ENCODE peak calls at places on chromosome 20, in nine cellular contexts. One of them, this sample, is unnamed. For H3K36me3, the result is how much of the 10 kb centered on the place peaks cover.

GRCh38 chr20:17731233-17731632 is 31.5 kb downstream of the BANF2 start:
- DNase-seq in upper lobe of left lung: no peak
- DNase-seq in GM23338: no peak
- DNase-seq in breast epithelium: no peak
- DNase-seq in sigmoid colon: no peak
- DNase-seq in HCT116: no peak
- DNase-seq in HepG2: no peak
- DNase-seq in endothelial cell of umbilical vein: no peak
- DNase-seq in stomach: no peak
- DNase-seq in this sample: no peak

GRCh38 chr20:22379472-22379871 is 204.9 kb downstream of the FOXA2 start:
- DNase-seq in upper lobe of left lung: no peak
- DNase-seq in GM23338: no peak
- DNase-seq in breast epithelium: no peak
- DNase-seq in sigmoid colon: no peak
- DNase-seq in HCT116: peak
- DNase-seq in HepG2: no peak
- DNase-seq in endothelial cell of umbilical vein: no peak
- DNase-seq in stomach: no peak
- DNase-seq in this sample: no peak

GRCh38 chr20:61330441-61330840 is 78.4 kb downstream of the CDH4 start:
- DNase-seq in upper lobe of left lung: no peak
- DNase-seq in GM23338: no peak
- DNase-seq in breast epithelium: no peak
- DNase-seq in sigmoid colon: no peak
- DNase-seq in HCT116: no peak
- DNase-seq in HepG2: no peak
- DNase-seq in endothelial cell of umbilical vein: no peak
- DNase-seq in stomach: no peak
- DNase-seq in this sample: peak

GRCh38 chr20:11976966-11977365 is 59.3 kb downstream of the BTBD3 start:
- DNase-seq in upper lobe of left lung: no peak
- DNase-seq in GM23338: no peak
- DNase-seq in breast epithelium: no peak
- DNase-seq in sigmoid colon: no peak
- DNase-seq in HCT116: no peak
- DNase-seq in HepG2: no peak
- DNase-seq in endothelial cell of umbilical vein: no peak
- DNase-seq in stomach: no peak
- DNase-seq in this sample: no peak

GRCh38 chr20:45049904-45050471 is 50.9 kb downstream of the KCNS1 start:
- DNase-seq in upper lobe of left lung: no peak
- DNase-seq in GM23338: no peak
- DNase-seq in breast epithelium: no peak
- DNase-seq in sigmoid colon: no peak
- DNase-seq in HCT116: no peak
- DNase-seq in HepG2: no peak
- DNase-seq in endothelial cell of umbilical vein: no peak
- DNase-seq in stomach: no peak
- DNase-seq in this sample: no peak

GRCh38 chr20:16063876-16064275 is 509.4 kb downstream of the KIF16B start:
- DNase-seq in upper lobe of left lung: no peak
- DNase-seq in GM23338: no peak
- DNase-seq in breast epithelium: no peak
- DNase-seq in sigmoid colon: no peak
- DNase-seq in HCT116: no peak
- DNase-seq in HepG2: no peak
- DNase-seq in endothelial cell of umbilical vein: no peak
- DNase-seq in stomach: no peak
- DNase-seq in this sample: no peak

GRCh38 chr20:6636209-6637159 is 131.0 kb upstream of the BMP2 start:
- DNase-seq in upper lobe of left lung: no peak
- DNase-seq in GM23338: peak
- DNase-seq in breast epithelium: no peak
- DNase-seq in sigmoid colon: no peak
- DNase-seq in HCT116: no peak
- DNase-seq in HepG2: peak
- DNase-seq in endothelial cell of umbilical vein: peak
- DNase-seq in stomach: no peak
- DNase-seq in this sample: no peak

GRCh38 chr20:36917240-36917639 is 34.3 kb downstream of the SAMHD1 start:
- DNase-seq in upper lobe of left lung: no peak
- DNase-seq in GM23338: no peak
- DNase-seq in breast epithelium: no peak
- DNase-seq in sigmoid colon: no peak
- DNase-seq in HCT116: no peak
- DNase-seq in HepG2: no peak
- DNase-seq in endothelial cell of umbilical vein: no peak
- DNase-seq in stomach: no peak
- DNase-seq in this sample: no peak

GRCh38 chr20:39880890-39881289 is 808.1 kb downstream of the MAFB start:
- DNase-seq in upper lobe of left lung: no peak
- DNase-seq in GM23338: peak
- DNase-seq in breast epithelium: no peak
- DNase-seq in sigmoid colon: no peak
- DNase-seq in HCT116: no peak
- DNase-seq in HepG2: no peak
- DNase-seq in endothelial cell of umbilical vein: peak
- DNase-seq in stomach: no peak
- DNase-seq in this sample: no peak

GRCh38 chr20:19944772-19945459 is 72.2 kb upstream of the NAA20 start:
- DNase-seq in upper lobe of left lung: no peak
- DNase-seq in GM23338: no peak
- DNase-seq in breast epithelium: no peak
- DNase-seq in sigmoid colon: no peak
- DNase-seq in HCT116: no peak
- DNase-seq in HepG2: no peak
- DNase-seq in endothelial cell of umbilical vein: no peak
- DNase-seq in stomach: no peak
- DNase-seq in this sample: no peak

GRCh38 chr20:20736303-20736702 is 23.9 kb upstream of the RALGAPA2 start:
- DNase-seq in upper lobe of left lung: no peak
- DNase-seq in GM23338: no peak
- DNase-seq in breast epithelium: no peak
- DNase-seq in sigmoid colon: no peak
- DNase-seq in HCT116: no peak
- DNase-seq in HepG2: no peak
- DNase-seq in endothelial cell of umbilical vein: no peak
- DNase-seq in stomach: no peak
- DNase-seq in this sample: no peak

GRCh38 chr20:57379263-57379647 is 11.9 kb upstream of the RBM38 start:
- DNase-seq in upper lobe of left lung: no peak
- DNase-seq in GM23338: no peak
- DNase-seq in breast epithelium: no peak
- DNase-seq in sigmoid colon: no peak
- DNase-seq in HCT116: no peak
- DNase-seq in HepG2: no peak
- DNase-seq in endothelial cell of umbilical vein: no peak
- DNase-seq in stomach: no peak
- DNase-seq in this sample: no peak

GRCh38 chr20:23153696-23154341 is 67.7 kb upstream of the CD93 start:
- DNase-seq in upper lobe of left lung: no peak
- DNase-seq in GM23338: no peak
- DNase-seq in breast epithelium: no peak
- DNase-seq in sigmoid colon: no peak
- DNase-seq in HCT116: no peak
- DNase-seq in HepG2: no peak
- DNase-seq in endothelial cell of umbilical vein: no peak
- DNase-seq in stomach: no peak
- DNase-seq in this sample: no peak

GRCh38 chr20:52493177-52493711 is 301.7 kb upstream of the ZFP64 start:
- DNase-seq in upper lobe of left lung: no peak
- DNase-seq in GM23338: no peak
- DNase-seq in breast epithelium: no peak
- DNase-seq in sigmoid colon: no peak
- DNase-seq in HCT116: no peak
- DNase-seq in HepG2: no peak
- DNase-seq in endothelial cell of umbilical vein: peak
- DNase-seq in stomach: no peak
- DNase-seq in this sample: no peak

GRCh38 chr20:51636123-51636522 is 93.6 kb upstream of the NFATC2 start:
- DNase-seq in upper lobe of left lung: no peak
- DNase-seq in GM23338: no peak
- DNase-seq in breast epithelium: no peak
- DNase-seq in sigmoid colon: no peak
- DNase-seq in HCT116: peak
- DNase-seq in HepG2: no peak
- DNase-seq in endothelial cell of umbilical vein: no peak
- DNase-seq in stomach: no peak
- DNase-seq in this sample: no peak

GRCh38 chr20:20452254-20452676 is 84.4 kb downstream of the INSM1 start:
- DNase-seq in upper lobe of left lung: peak
- DNase-seq in GM23338: peak
- DNase-seq in breast epithelium: no peak
- DNase-seq in sigmoid colon: no peak
- DNase-seq in HCT116: no peak
- DNase-seq in HepG2: no peak
- DNase-seq in endothelial cell of umbilical vein: peak
- DNase-seq in stomach: peak
- DNase-seq in this sample: peak

GRCh38 chr20:24502184-24502583 is 32.8 kb downstream of the SYNDIG1 start:
- DNase-seq in upper lobe of left lung: no peak
- DNase-seq in GM23338: no peak
- DNase-seq in breast epithelium: no peak
- DNase-seq in sigmoid colon: peak
- DNase-seq in HCT116: no peak
- DNase-seq in HepG2: no peak
- DNase-seq in endothelial cell of umbilical vein: no peak
- DNase-seq in stomach: no peak
- DNase-seq in this sample: peak

GRCh38 chr20:1327827-1328679 is 886 bp downstream of the SDCBP2 start:
- DNase-seq in upper lobe of left lung: no peak
- DNase-seq in GM23338: no peak
- DNase-seq in breast epithelium: peak
- DNase-seq in sigmoid colon: peak
- DNase-seq in HCT116: no peak
- DNase-seq in HepG2: peak
- DNase-seq in endothelial cell of umbilical vein: no peak
- DNase-seq in stomach: no peak
- DNase-seq in this sample: peak

GRCh38 chr20:8428988-8429387 is 296.9 kb downstream of the PLCB1 start:
- DNase-seq in upper lobe of left lung: no peak
- DNase-seq in GM23338: no peak
- DNase-seq in breast epithelium: no peak
- DNase-seq in sigmoid colon: no peak
- DNase-seq in HCT116: no peak
- DNase-seq in HepG2: no peak
- DNase-seq in endothelial cell of umbilical vein: no peak
- DNase-seq in stomach: no peak
- DNase-seq in this sample: no peak

GRCh38 chr20:8425802-8426201 is 293.7 kb downstream of the PLCB1 start:
- DNase-seq in upper lobe of left lung: no peak
- DNase-seq in GM23338: no peak
- DNase-seq in breast epithelium: no peak
- DNase-seq in sigmoid colon: no peak
- DNase-seq in HCT116: no peak
- DNase-seq in HepG2: no peak
- DNase-seq in endothelial cell of umbilical vein: no peak
- DNase-seq in stomach: no peak
- DNase-seq in this sample: no peak

GRCh38 chr20:8424010-8424409 is 291.9 kb downstream of the PLCB1 start:
- DNase-seq in upper lobe of left lung: no peak
- DNase-seq in GM23338: no peak
- DNase-seq in breast epithelium: no peak
- DNase-seq in sigmoid colon: no peak
- DNase-seq in HCT116: no peak
- DNase-seq in HepG2: no peak
- DNase-seq in endothelial cell of umbilical vein: no peak
- DNase-seq in stomach: no peak
- DNase-seq in this sample: no peak

GRCh38 chr20:8424986-8425385 is 292.9 kb downstream of the PLCB1 start:
- DNase-seq in upper lobe of left lung: no peak
- DNase-seq in GM23338: no peak
- DNase-seq in breast epithelium: no peak
- DNase-seq in sigmoid colon: no peak
- DNase-seq in HCT116: no peak
- DNase-seq in HepG2: no peak
- DNase-seq in endothelial cell of umbilical vein: no peak
- DNase-seq in stomach: no peak
- DNase-seq in this sample: no peak

GRCh38 chr20:8427419-8428065 is 295.5 kb downstream of the PLCB1 start:
- DNase-seq in upper lobe of left lung: no peak
- DNase-seq in GM23338: no peak
- DNase-seq in breast epithelium: no peak
- DNase-seq in sigmoid colon: no peak
- DNase-seq in HCT116: no peak
- DNase-seq in HepG2: no peak
- DNase-seq in endothelial cell of umbilical vein: peak
- DNase-seq in stomach: no peak
- DNase-seq in this sample: no peak
- TF ChIP-seq CTCF in upper lobe of left lung: no peak
- TF ChIP-seq CTCF in GM23338: no peak
- TF ChIP-seq CTCF in breast epithelium: no peak
- TF ChIP-seq CTCF in sigmoid colon: no peak
- TF ChIP-seq CTCF in HCT116: no peak
- TF ChIP-seq CTCF in HepG2: no peak
- TF ChIP-seq CTCF in endothelial cell of umbilical vein: no peak
- TF ChIP-seq CTCF in stomach: no peak
- TF ChIP-seq CTCF in this sample: no peak

DNA sequence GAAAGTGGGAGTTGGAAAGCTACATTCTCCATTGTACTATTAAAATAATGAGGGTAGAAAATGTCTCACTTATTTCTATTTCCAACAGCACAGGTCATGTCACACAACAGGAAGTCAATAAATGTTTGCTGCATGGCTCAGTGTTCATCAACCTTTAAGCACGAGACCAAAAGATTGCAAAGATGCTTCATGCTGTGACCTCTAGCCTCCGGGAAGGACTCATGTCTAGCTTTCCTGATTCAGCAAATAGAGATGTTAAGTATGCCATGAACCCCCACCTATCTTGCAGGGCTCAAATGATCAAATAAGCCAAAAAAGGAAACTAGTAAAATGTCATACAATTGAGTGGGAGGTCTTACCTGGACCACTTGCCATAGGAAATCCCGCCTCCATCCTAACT is 57.3 kb downstream of the NCOA6 start:
- DNase-seq in upper lobe of left lung: no peak
- DNase-seq in GM23338: no peak
- DNase-seq in breast epithelium: no peak
- DNase-seq in sigmoid colon: no peak
- DNase-seq in HCT116: no peak
- DNase-seq in HepG2: no peak
- DNase-seq in endothelial cell of umbilical vein: peak
- DNase-seq in stomach: no peak
- DNase-seq in this sample: no peak
- TF ChIP-seq POLR2AphosphoS5 in upper lobe of left lung: no peak
- TF ChIP-seq POLR2AphosphoS5 in GM23338: no peak
- TF ChIP-seq POLR2AphosphoS5 in breast epithelium: no peak
- TF ChIP-seq POLR2AphosphoS5 in sigmoid colon: no peak
- TF ChIP-seq POLR2AphosphoS5 in HCT116: no peak
- TF ChIP-seq POLR2AphosphoS5 in HepG2: no peak
- TF ChIP-seq POLR2AphosphoS5 in endothelial cell of umbilical vein: no peak
- TF ChIP-seq POLR2AphosphoS5 in stomach: no peak
- TF ChIP-seq POLR2AphosphoS5 in this sample: no peak

GRCh38 chr20:5113615-5113986 is 6.2 kb downstream of the PCNA start:
- DNase-seq in upper lobe of left lung: no peak
- DNase-seq in GM23338: no peak
- DNase-seq in breast epithelium: no peak
- DNase-seq in sigmoid colon: no peak
- DNase-seq in HCT116: no peak
- DNase-seq in HepG2: no peak
- DNase-seq in endothelial cell of umbilical vein: no peak
- DNase-seq in stomach: no peak
- DNase-seq in this sample: no peak
- H3K36me3 ChIP-seq in upper lobe of left lung: under half
- H3K36me3 ChIP-seq in GM23338: half or more
- H3K36me3 ChIP-seq in breast epithelium: under half
- H3K36me3 ChIP-seq in sigmoid colon: under half
- H3K36me3 ChIP-seq in HCT116: half or more
- H3K36me3 ChIP-seq in HepG2: half or more
- H3K36me3 ChIP-seq in endothelial cell of umbilical vein: under half
- H3K36me3 ChIP-seq in stomach: half or more
- H3K36me3 ChIP-seq in this sample: half or more

GRCh38 chr20:38043512-38044300 is 10.2 kb downstream of the RPRD1B start:
- DNase-seq in upper lobe of left lung: no peak
- DNase-seq in GM23338: no peak
- DNase-seq in breast epithelium: no peak
- DNase-seq in sigmoid colon: no peak
- DNase-seq in HCT116: no peak
- DNase-seq in HepG2: no peak
- DNase-seq in endothelial cell of umbilical vein: peak
- DNase-seq in stomach: no peak
- DNase-seq in this sample: no peak
- TF ChIP-seq CTCF in upper lobe of left lung: no peak
- TF ChIP-seq CTCF in GM23338: no peak
- TF ChIP-seq CTCF in breast epithelium: no peak
- TF ChIP-seq CTCF in sigmoid colon: no peak
- TF ChIP-seq CTCF in HCT116: no peak
- TF ChIP-seq CTCF in HepG2: no peak
- TF ChIP-seq CTCF in endothelial cell of umbilical vein: no peak
- TF ChIP-seq CTCF in stomach: no peak
- TF ChIP-seq CTCF in this sample: no peak